ENCODE peak calls at places on chromosomes 5 and 9, in eight cellular contexts. F, V, A, S, O, C, L and T are unnamed samples. For H3K36me3, the result is how much of the 10 kb centered on the place peaks cover.

GRCh38 chr9:19378647-19379046 is 1.4 kb downstream of the RPS6 start:
- DNase-seq in F (no peak), V (no peak), A (no peak), S (no peak), O (peak), C (no peak), L (no peak), T (no peak)

GRCh38 chr5:93884254-93884653 is 142.9 kb upstream of the POU5F2 start:
- DNase-seq in F (no peak), V (no peak), A (no peak), S (no peak), O (no peak), C (no peak), L (no peak), T (no peak)

GRCh38 chr5:172293054-172293744 is 9.6 kb upstream of the UBTD2 start:
- DNase-seq in F (peak), V (peak), A (peak), S (peak), O (peak), C (peak), L (peak), T (no peak)

GRCh38 chr5:10445352-10445751 is 3.7 kb downstream of the ROPN1L start:
- DNase-seq in F (no peak), V (no peak), A (no peak), S (no peak), O (no peak), C (no peak), L (no peak), T (no peak)

GRCh38 chr9:99474186-99474585 is 252.1 kb downstream of the SEC61B start:
- DNase-seq in F (no peak), V (no peak), A (peak), S (no peak), O (no peak), C (no peak), L (no peak), T (no peak)

GRCh38 chr5:181234455-181235306 is 9.0 kb downstream of the RACK1 start:
- DNase-seq in F (no peak), V (no peak), A (no peak), S (no peak), O (no peak), C (no peak), L (no peak), T (no peak)

GRCh38 chr9:89278997-89279739 is 31.8 kb upstream of the CKS2 start:
- DNase-seq in F (peak), V (peak), A (peak), S (peak), O (peak), C (no peak), L (peak), T (no peak)

GRCh38 chr5:117235814-117236213 is 661.2 kb upstream of the SEMA6A start:
- DNase-seq in F (no peak), V (no peak), A (peak), S (no peak), O (no peak), C (no peak), L (no peak), T (no peak)

GRCh38 chr5:170145462-170145861 is 39.8 kb downstream of the FOXI1 start:
- DNase-seq in F (no peak), V (no peak), A (no peak), S (no peak), O (no peak), C (no peak), L (no peak), T (no peak)

GRCh38 chr9:120946259-120946658 is 19.7 kb upstream of the TRAF1 start:
- DNase-seq in F (no peak), V (no peak), A (no peak), S (no peak), O (no peak), C (no peak), L (peak), T (no peak)

GRCh38 chr5:179142434-179143198 is 82.4 kb downstream of the ZNF354C start:
- DNase-seq in F (no peak), V (no peak), A (no peak), S (no peak), O (no peak), C (no peak), L (peak), T (peak)

GRCh38 chr9:113587471-113588031 is 124.0 kb downstream of the RGS3 start:
- DNase-seq in F (no peak), V (no peak), A (peak), S (peak), O (peak), C (no peak), L (peak), T (no peak)

GRCh38 chr5:42840279-42840678 is 28.6 kb upstream of the SELENOP start:
- DNase-seq in F (peak), V (peak), A (peak), S (no peak), O (no peak), C (peak), L (peak), T (peak)

GRCh38 chr9:126036881-126037291 is 289.7 kb downstream of the PBX3 start:
- DNase-seq in F (no peak), V (no peak), A (no peak), S (no peak), O (no peak), C (no peak), L (peak), T (no peak)

GRCh38 chr9:19689324-19690087 is 99.3 kb downstream of the SLC24A2 start:
- DNase-seq in F (no peak), V (no peak), A (no peak), S (no peak), O (no peak), C (no peak), L (no peak), T (no peak)

GRCh38 chr5:27814211-27814610 is 775.8 kb upstream of the CDH9 start:
- DNase-seq in F (no peak), V (no peak), A (no peak), S (no peak), O (no peak), C (no peak), L (no peak), T (no peak)

GRCh38 chr9:10612649-10613398 is at the start of gene PTPRD:
- DNase-seq in F (peak), V (peak), A (no peak), S (peak), O (peak), C (peak), L (peak), T (no peak)

GRCh38 chr5:169280286-169280685 is 20.7 kb downstream of the SLIT3 start:
- DNase-seq in F (no peak), V (no peak), A (no peak), S (no peak), O (no peak), C (no peak), L (peak), T (no peak)

GRCh38 chr9:121171236-121171635 is 30.4 kb downstream of the RAB14 start:
- DNase-seq in F (no peak), V (no peak), A (no peak), S (no peak), O (no peak), C (no peak), L (no peak), T (no peak)

GRCh38 chr9:136011703-136012496 is 50.7 kb upstream of the UBAC1 start:
- DNase-seq in F (peak), V (peak), A (peak), S (no peak), O (peak), C (peak), L (peak), T (no peak)

GRCh38 chr5:123810911-123811310 is 298.9 kb downstream of the CSNK1G3 start:
- DNase-seq in F (no peak), V (no peak), A (no peak), S (peak), O (no peak), C (no peak), L (no peak), T (no peak)

GRCh38 chr9:71157731-71158130 is 36.3 kb upstream of the TRPM3 start:
- DNase-seq in F (no peak), V (no peak), A (no peak), S (no peak), O (no peak), C (no peak), L (no peak), T (no peak)

GRCh38 chr9:134053401-134053871 is 14.4 kb downstream of the BRD3 start:
- DNase-seq in F (no peak), V (no peak), A (no peak), S (no peak), O (no peak), C (no peak), L (no peak), T (no peak)

GRCh38 chr9:82354260-82354659 is 365.7 kb downstream of the SPATA31D1 start:
- DNase-seq in F (no peak), V (no peak), A (no peak), S (no peak), O (no peak), C (no peak), L (peak), T (peak)

GRCh38 chr9:130908129-130908877 is 11.7 kb upstream of the QRFP start:
- DNase-seq in F (no peak), V (no peak), A (no peak), S (no peak), O (no peak), C (no peak), L (no peak), T (no peak)

GRCh38 chr9:123984802-123985201 is 26.8 kb upstream of the LHX2 start:
- DNase-seq in F (no peak), V (no peak), A (peak), S (no peak), O (no peak), C (no peak), L (no peak), T (no peak)

DNA sequence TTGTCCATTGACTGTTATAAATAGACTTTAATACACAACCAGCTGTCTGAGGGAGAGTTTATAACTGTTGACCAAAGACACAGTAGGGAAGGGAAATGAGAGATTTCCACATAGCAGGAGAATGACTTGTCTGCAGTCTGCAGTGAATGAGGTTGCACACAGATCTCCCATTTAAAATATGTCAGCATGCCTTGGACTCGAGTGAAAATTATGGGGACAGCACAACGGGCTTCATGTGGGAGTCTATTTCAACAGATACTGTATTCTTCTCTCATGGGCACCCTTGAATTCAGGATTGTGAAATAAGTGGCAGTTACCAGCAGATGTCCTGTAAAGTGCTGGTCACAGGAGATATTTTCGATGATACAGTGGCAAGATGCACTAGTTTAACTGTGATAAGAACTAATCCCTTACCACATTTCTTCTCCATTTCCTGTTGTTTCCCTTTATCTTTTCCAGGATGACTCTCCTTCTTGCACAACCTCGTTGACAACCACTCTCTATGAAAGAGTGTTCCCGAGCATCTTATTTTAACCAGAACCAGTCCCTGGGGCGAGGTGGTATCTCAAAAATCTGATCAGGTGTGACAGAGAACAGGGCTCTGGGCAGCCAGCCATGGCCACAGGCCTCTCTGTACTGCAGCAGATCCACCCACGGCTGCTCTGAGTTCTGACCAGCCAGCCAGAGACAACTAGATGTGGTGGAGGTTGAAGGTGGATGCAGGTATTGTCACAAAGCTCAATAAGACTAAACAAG is 51.5 kb upstream of the MAP3K1 start:
- DNase-seq in F (no peak), V (peak), A (no peak), S (no peak), O (no peak), C (peak), L (peak), T (peak)
- H3K4me3 ChIP-seq in F (no peak), V (no peak), A (no peak), S (no peak), O (no peak), C (no peak), L (no peak), T (no peak)

GRCh38 chr5:127595484-127596368 is 53.2 kb upstream of the CTXN3 start:
- DNase-seq in F (no peak), V (no peak), A (no peak), S (no peak), O (no peak), C (no peak), L (no peak), T (no peak)
- TF ChIP-seq CTCF in F (no peak), V (no peak), A (no peak), S (no peak), O (no peak), C (no peak), L (no peak), T (no peak)

DNA sequence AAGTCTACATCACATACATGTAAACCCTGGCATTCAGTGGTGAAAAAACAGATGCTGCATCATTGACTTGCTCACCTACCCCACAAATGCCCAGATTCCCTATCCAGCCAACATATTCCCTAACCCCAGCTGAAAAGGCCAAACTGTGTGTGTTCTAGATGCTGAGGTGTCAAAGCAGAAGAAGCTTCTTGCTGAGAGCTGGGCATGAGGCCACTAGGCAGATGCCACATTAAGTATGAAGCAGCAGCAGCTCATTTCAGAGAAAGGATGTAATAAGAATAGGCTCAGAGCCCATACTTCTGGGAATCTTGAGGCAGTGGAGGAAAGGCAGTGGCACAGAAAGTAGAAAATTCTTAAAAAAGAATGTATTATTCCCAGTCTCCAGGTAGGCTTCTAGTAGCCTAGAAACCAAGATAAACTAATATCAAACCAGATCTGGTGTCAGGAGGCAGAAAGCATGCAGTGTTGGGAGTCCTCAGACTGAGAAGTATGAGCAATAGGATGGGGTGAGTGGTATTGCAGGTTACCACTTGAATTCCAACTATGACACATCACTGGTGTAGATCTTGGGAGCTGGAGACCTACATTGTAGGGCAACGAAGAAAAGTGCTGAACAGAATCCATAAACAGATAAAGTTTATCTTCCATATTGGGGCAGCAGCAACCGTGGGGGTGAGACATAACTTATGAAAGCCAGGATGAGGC is 71.9 kb upstream of the GRHPR start:
- DNase-seq in F (no peak), V (no peak), A (no peak), S (no peak), O (no peak), C (no peak), L (peak), T (no peak)
- H3K36me3 ChIP-seq in F (under half), V (under half), A (under half), S (under half), O (under half), C (under half), L (under half), T (under half)

GRCh38 chr5:159987031-159987674 is 21.8 kb upstream of the TTC1 start:
- DNase-seq in F (peak), V (peak), A (peak), S (peak), O (peak), C (peak), L (peak), T (no peak)
- H3K4me3 ChIP-seq in F (peak), V (peak), A (peak), S (peak), O (peak), C (peak), L (peak), T (peak)

GRCh38 chr9:85013703-85014102 is 344.2 kb downstream of the NTRK2 start:
- DNase-seq in F (no peak), V (no peak), A (no peak), S (no peak), O (no peak), C (no peak), L (peak), T (no peak)
- TF ChIP-seq CTCF in F (no peak), V (no peak), A (no peak), S (no peak), O (no peak), C (no peak), L (no peak), T (no peak)